ENCODE peak calls at places on chromosomes 7 and 10, in ten cellular contexts. One of them, this sample, is unnamed.

GRCh38 chr10:102646610-102647432 is 2.5 kb downstream of the TRIM8 start:
- DNase-seq in GM23248: peak; percentile 69
- DNase-seq in neural progenitor cell: peak; percentile 29
- DNase-seq in psoas muscle: peak; percentile 75
- DNase-seq in pancreas: peak; percentile 51
- DNase-seq in suprapubic skin: no peak
- DNase-seq in aorta: peak; percentile 79
- DNase-seq in kidney: peak; percentile 86
- DNase-seq in cardiac muscle cell: peak; percentile 58
- DNase-seq in esophagus squamous epithelium: no peak
- DNase-seq in this sample: peak; percentile 48

GRCh38 chr7:158318511-158318913 is 269.1 kb downstream of the PTPRN2 start:
- DNase-seq in GM23248: no peak
- DNase-seq in aorta: no peak
- DNase-seq in cardiac muscle cell: no peak
- DNase-seq in esophagus squamous epithelium: no peak
- DNase-seq in kidney: no peak
- DNase-seq in neural progenitor cell: peak; percentile 65
- DNase-seq in pancreas: no peak
- DNase-seq in psoas muscle: no peak
- DNase-seq in suprapubic skin: no peak
- DNase-seq in this sample: no peak

GRCh38 chr10:72259491-72260214 is 14.1 kb upstream of the DDIT4 start:
- DNase-seq in neural progenitor cell: no peak
- DNase-seq in esophagus squamous epithelium: no peak
- DNase-seq in pancreas: no peak
- DNase-seq in psoas muscle: no peak
- DNase-seq in aorta: no peak
- DNase-seq in GM23248: peak; percentile 70
- DNase-seq in kidney: no peak
- DNase-seq in cardiac muscle cell: peak; percentile 78
- DNase-seq in suprapubic skin: no peak
- DNase-seq in this sample: peak; percentile 75

GRCh38 chr7:24704311-24704710 is 53.0 kb downstream of the GSDME start:
- DNase-seq in GM23248: no peak
- DNase-seq in kidney: no peak
- DNase-seq in suprapubic skin: no peak
- DNase-seq in esophagus squamous epithelium: no peak
- DNase-seq in pancreas: no peak
- DNase-seq in neural progenitor cell: no peak
- DNase-seq in psoas muscle: peak; percentile 71
- DNase-seq in cardiac muscle cell: no peak
- DNase-seq in aorta: no peak
- DNase-seq in this sample: no peak

GRCh38 chr7:113371376-113372043 is 253.2 kb upstream of the SMIM30 start:
- DNase-seq in suprapubic skin: no peak
- DNase-seq in psoas muscle: no peak
- DNase-seq in cardiac muscle cell: no peak
- DNase-seq in esophagus squamous epithelium: no peak
- DNase-seq in kidney: no peak
- DNase-seq in aorta: no peak
- DNase-seq in pancreas: no peak
- DNase-seq in neural progenitor cell: no peak
- DNase-seq in GM23248: no peak
- DNase-seq in this sample: no peak

GRCh38 chr10:101778781-101779543 is 3.0 kb upstream of the FGF8 start:
- DNase-seq in neural progenitor cell: peak; percentile 91
- DNase-seq in GM23248: peak; percentile 60
- DNase-seq in esophagus squamous epithelium: no peak
- DNase-seq in suprapubic skin: peak; percentile 72
- DNase-seq in kidney: peak; percentile 74
- DNase-seq in psoas muscle: no peak
- DNase-seq in aorta: peak; percentile 79
- DNase-seq in cardiac muscle cell: peak; percentile 67
- DNase-seq in pancreas: peak; percentile 32
- DNase-seq in this sample: no peak

GRCh38 chr10:95341716-95342130 is 50.9 kb upstream of the PDLIM1 start:
- DNase-seq in cardiac muscle cell: peak; percentile 84
- DNase-seq in aorta: no peak
- DNase-seq in pancreas: no peak
- DNase-seq in suprapubic skin: no peak
- DNase-seq in GM23248: peak; percentile 29
- DNase-seq in psoas muscle: no peak
- DNase-seq in esophagus squamous epithelium: no peak
- DNase-seq in neural progenitor cell: no peak
- DNase-seq in kidney: no peak
- DNase-seq in this sample: peak; percentile 77

GRCh38 chr10:61332506-61332905 is 120.7 kb downstream of the TMEM26 start:
- DNase-seq in cardiac muscle cell: no peak
- DNase-seq in suprapubic skin: no peak
- DNase-seq in psoas muscle: no peak
- DNase-seq in pancreas: no peak
- DNase-seq in esophagus squamous epithelium: no peak
- DNase-seq in kidney: no peak
- DNase-seq in neural progenitor cell: no peak
- DNase-seq in GM23248: no peak
- DNase-seq in aorta: no peak
- DNase-seq in this sample: peak; percentile 15

GRCh38 chr10:27447540-27447939 is 56.6 kb upstream of the RAB18 start:
- DNase-seq in kidney: no peak
- DNase-seq in cardiac muscle cell: no peak
- DNase-seq in aorta: no peak
- DNase-seq in suprapubic skin: no peak
- DNase-seq in esophagus squamous epithelium: no peak
- DNase-seq in neural progenitor cell: no peak
- DNase-seq in psoas muscle: no peak
- DNase-seq in pancreas: no peak
- DNase-seq in GM23248: no peak
- DNase-seq in this sample: no peak

GRCh38 chr10:27449571-27449970 is 54.5 kb upstream of the RAB18 start:
- DNase-seq in pancreas: no peak
- DNase-seq in kidney: no peak
- DNase-seq in GM23248: no peak
- DNase-seq in aorta: no peak
- DNase-seq in cardiac muscle cell: no peak
- DNase-seq in suprapubic skin: no peak
- DNase-seq in neural progenitor cell: no peak
- DNase-seq in esophagus squamous epithelium: no peak
- DNase-seq in psoas muscle: no peak
- DNase-seq in this sample: no peak

GRCh38 chr10:27448926-27449325 is 55.2 kb upstream of the RAB18 start:
- DNase-seq in aorta: no peak
- DNase-seq in pancreas: no peak
- DNase-seq in esophagus squamous epithelium: no peak
- DNase-seq in kidney: no peak
- DNase-seq in cardiac muscle cell: peak; percentile 8
- DNase-seq in psoas muscle: no peak
- DNase-seq in neural progenitor cell: no peak
- DNase-seq in GM23248: peak; percentile 82
- DNase-seq in suprapubic skin: no peak
- DNase-seq in this sample: peak; percentile 9

GRCh38 chr10:27445070-27445469 is 59.0 kb upstream of the RAB18 start:
- DNase-seq in GM23248: no peak
- DNase-seq in pancreas: no peak
- DNase-seq in kidney: no peak
- DNase-seq in esophagus squamous epithelium: no peak
- DNase-seq in aorta: no peak
- DNase-seq in cardiac muscle cell: no peak
- DNase-seq in psoas muscle: no peak
- DNase-seq in neural progenitor cell: no peak
- DNase-seq in suprapubic skin: no peak
- DNase-seq in this sample: no peak

DNA sequence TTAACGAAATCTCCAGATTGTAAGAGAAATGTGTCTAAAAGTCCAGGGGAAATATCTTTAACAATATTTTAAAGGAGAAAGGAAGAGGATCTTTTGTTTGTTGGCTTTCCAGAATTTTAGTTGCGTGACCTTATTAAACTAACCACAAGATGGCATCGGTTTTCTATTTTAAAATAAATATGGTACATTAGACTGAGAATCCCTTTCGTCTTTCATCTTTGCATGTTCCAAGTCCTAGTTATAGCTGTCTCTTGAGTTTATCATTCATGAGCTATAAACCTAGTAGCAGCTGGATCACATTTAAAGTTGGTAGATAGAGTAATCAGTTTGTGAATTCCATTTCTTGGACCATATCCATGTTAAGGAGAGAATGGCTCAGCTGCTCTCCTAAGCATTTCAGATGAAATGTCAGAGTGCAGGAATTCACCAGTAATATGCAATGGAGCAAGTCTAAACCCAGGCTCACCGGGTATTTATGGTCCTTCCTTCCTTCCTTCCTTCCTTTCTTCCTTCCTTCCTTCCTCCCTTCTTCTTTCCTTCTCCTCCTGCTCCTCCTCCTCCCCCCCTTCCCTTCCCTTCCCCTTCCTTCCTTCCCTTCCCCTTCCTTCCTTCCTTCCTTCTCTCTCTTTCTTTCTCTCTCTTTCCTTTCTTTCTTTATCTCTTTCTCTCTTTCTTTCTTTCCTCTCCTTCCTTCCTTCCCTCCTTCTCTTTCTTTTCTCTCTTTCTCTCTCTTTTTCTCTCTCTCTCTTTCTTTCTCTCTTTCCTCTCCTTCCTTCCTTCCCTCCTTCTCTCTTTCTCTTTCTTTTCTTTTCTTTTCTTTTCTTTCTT is 57.8 kb upstream of the RAB18 start:
- DNase-seq in aorta: no peak
- DNase-seq in psoas muscle: no peak
- DNase-seq in esophagus squamous epithelium: no peak
- DNase-seq in neural progenitor cell: peak; percentile 34
- DNase-seq in kidney: no peak
- DNase-seq in GM23248: peak; percentile 71
- DNase-seq in suprapubic skin: no peak
- DNase-seq in pancreas: no peak
- DNase-seq in cardiac muscle cell: peak; percentile 52
- DNase-seq in this sample: peak; percentile 65
- H3K27ac ChIP-seq in aorta: no peak overlapping the region
- H3K27ac ChIP-seq in psoas muscle: no peak overlapping the region
- H3K27ac ChIP-seq in esophagus squamous epithelium: no peak overlapping the region
- H3K27ac ChIP-seq in neural progenitor cell: no peak overlapping the region
- H3K27ac ChIP-seq in kidney: no peak overlapping the region
- H3K27ac ChIP-seq in GM23248: no peak overlapping the region
- H3K27ac ChIP-seq in suprapubic skin: no peak overlapping the region
- H3K27ac ChIP-seq in pancreas: no peak overlapping the region
- H3K27ac ChIP-seq in cardiac muscle cell: no peak overlapping the region
- H3K27ac ChIP-seq in this sample: no peak overlapping the region

GRCh38 chr10:42827201-42827600 is 44.6 kb downstream of the BMS1 start:
- DNase-seq in GM23248: no peak
- DNase-seq in cardiac muscle cell: no peak
- DNase-seq in kidney: no peak
- DNase-seq in aorta: no peak
- DNase-seq in psoas muscle: no peak
- DNase-seq in neural progenitor cell: peak; percentile 66
- DNase-seq in suprapubic skin: no peak
- DNase-seq in esophagus squamous epithelium: no peak
- DNase-seq in pancreas: no peak
- DNase-seq in this sample: peak; percentile 9
- H3K36me3 ChIP-seq in GM23248: peaks cover 44% of the 10 kb centered on the region
- H3K36me3 ChIP-seq in cardiac muscle cell: peaks cover 33% of the 10 kb centered on the region
- H3K36me3 ChIP-seq in kidney: peaks cover 20% of the 10 kb centered on the region
- H3K36me3 ChIP-seq in aorta: no peaks in the 10 kb centered on the region
- H3K36me3 ChIP-seq in psoas muscle: peaks cover 2% of the 10 kb centered on the region
- H3K36me3 ChIP-seq in neural progenitor cell: peaks cover 11% of the 10 kb centered on the region
- H3K36me3 ChIP-seq in suprapubic skin: peaks cover 77% of the 10 kb centered on the region
- H3K36me3 ChIP-seq in esophagus squamous epithelium: peaks cover 98% of the 10 kb centered on the region
- H3K36me3 ChIP-seq in pancreas: no peaks in the 10 kb centered on the region
- H3K36me3 ChIP-seq in this sample: peaks cover 46% of the 10 kb centered on the region

GRCh38 chr10:76150139-76150885 is 718.9 kb downstream of the LRMDA start:
- DNase-seq in GM23248: peak; percentile 5
- DNase-seq in suprapubic skin: no peak
- DNase-seq in esophagus squamous epithelium: no peak
- DNase-seq in aorta: no peak
- DNase-seq in psoas muscle: no peak
- DNase-seq in pancreas: peak; percentile 39
- DNase-seq in cardiac muscle cell: peak; percentile 29
- DNase-seq in kidney: no peak
- DNase-seq in neural progenitor cell: peak; percentile 89
- DNase-seq in this sample: no peak

GRCh38 chr10:76152186-76152585 is 720.8 kb downstream of the LRMDA start:
- DNase-seq in GM23248: no peak
- DNase-seq in pancreas: no peak
- DNase-seq in aorta: no peak
- DNase-seq in kidney: no peak
- DNase-seq in psoas muscle: no peak
- DNase-seq in esophagus squamous epithelium: no peak
- DNase-seq in suprapubic skin: no peak
- DNase-seq in cardiac muscle cell: no peak
- DNase-seq in neural progenitor cell: no peak
- DNase-seq in this sample: no peak

GRCh38 chr10:76149602-76150138 is 718.2 kb downstream of the LRMDA start:
- DNase-seq in pancreas: no peak
- DNase-seq in esophagus squamous epithelium: no peak
- DNase-seq in kidney: no peak
- DNase-seq in aorta: no peak
- DNase-seq in GM23248: no peak
- DNase-seq in cardiac muscle cell: no peak
- DNase-seq in suprapubic skin: no peak
- DNase-seq in neural progenitor cell: no peak
- DNase-seq in psoas muscle: no peak
- DNase-seq in this sample: no peak

GRCh38 chr10:76149182-76149581 is 717.8 kb downstream of the LRMDA start:
- DNase-seq in neural progenitor cell: no peak
- DNase-seq in kidney: no peak
- DNase-seq in esophagus squamous epithelium: no peak
- DNase-seq in pancreas: no peak
- DNase-seq in psoas muscle: no peak
- DNase-seq in aorta: no peak
- DNase-seq in GM23248: peak; percentile 66
- DNase-seq in cardiac muscle cell: no peak
- DNase-seq in suprapubic skin: no peak
- DNase-seq in this sample: no peak

GRCh38 chr10:76150886-76151288 is 719.5 kb downstream of the LRMDA start:
- DNase-seq in suprapubic skin: no peak
- DNase-seq in pancreas: peak; percentile 12
- DNase-seq in aorta: no peak
- DNase-seq in neural progenitor cell: no peak
- DNase-seq in GM23248: no peak
- DNase-seq in esophagus squamous epithelium: no peak
- DNase-seq in psoas muscle: no peak
- DNase-seq in kidney: no peak
- DNase-seq in cardiac muscle cell: no peak
- DNase-seq in this sample: no peak
- H3K27ac ChIP-seq in suprapubic skin: no peak overlapping the region
- H3K27ac ChIP-seq in pancreas: peak overlapping the region; percentile 66
- H3K27ac ChIP-seq in aorta: peak overlapping the region; percentile 36
- H3K27ac ChIP-seq in neural progenitor cell: peak overlapping the region; percentile 96
- H3K27ac ChIP-seq in GM23248: no peak overlapping the region
- H3K27ac ChIP-seq in esophagus squamous epithelium: peak overlapping the region; percentile 43
- H3K27ac ChIP-seq in psoas muscle: no peak overlapping the region
- H3K27ac ChIP-seq in kidney: peak overlapping the region; percentile 20
- H3K27ac ChIP-seq in cardiac muscle cell: peak overlapping the region; percentile 68
- H3K27ac ChIP-seq in this sample: no peak overlapping the region

DNA sequence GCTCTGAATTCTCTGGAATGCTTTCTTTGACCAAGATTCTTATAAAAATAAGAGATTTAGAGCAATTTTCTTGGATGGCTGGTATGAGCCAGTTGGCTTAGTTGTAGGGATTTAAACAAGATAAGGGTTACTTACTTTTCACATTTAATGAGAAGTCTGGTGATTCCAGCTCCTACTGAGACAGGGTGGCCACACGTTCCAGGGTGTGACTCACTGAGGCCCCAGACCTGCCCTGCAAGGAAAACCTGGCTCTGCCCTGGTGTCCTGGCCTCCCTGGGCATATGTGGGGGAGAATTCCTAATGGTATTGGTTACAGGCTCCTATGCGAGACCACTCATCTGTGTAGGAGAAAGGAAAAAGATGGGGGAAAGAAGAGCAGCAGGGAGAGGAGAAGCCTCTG is 139.7 kb downstream of the EGFR start:
- DNase-seq in pancreas: no peak
- DNase-seq in suprapubic skin: no peak
- DNase-seq in esophagus squamous epithelium: no peak
- DNase-seq in psoas muscle: no peak
- DNase-seq in neural progenitor cell: no peak
- DNase-seq in GM23248: peak; percentile 54
- DNase-seq in cardiac muscle cell: no peak
- DNase-seq in kidney: no peak
- DNase-seq in aorta: no peak
- DNase-seq in this sample: no peak
- H3K36me3 ChIP-seq in pancreas: no peaks in the 10 kb centered on the region
- H3K36me3 ChIP-seq in suprapubic skin: peaks cover 95% of the 10 kb centered on the region
- H3K36me3 ChIP-seq in esophagus squamous epithelium: peaks cover 100% of the 10 kb centered on the region
- H3K36me3 ChIP-seq in psoas muscle: no peaks in the 10 kb centered on the region
- H3K36me3 ChIP-seq in neural progenitor cell: no peaks in the 10 kb centered on the region
- H3K36me3 ChIP-seq in GM23248: peaks cover 51% of the 10 kb centered on the region
- H3K36me3 ChIP-seq in cardiac muscle cell: no peaks in the 10 kb centered on the region
- H3K36me3 ChIP-seq in kidney: peaks cover 32% of the 10 kb centered on the region
- H3K36me3 ChIP-seq in aorta: no peaks in the 10 kb centered on the region
- H3K36me3 ChIP-seq in this sample: no peaks in the 10 kb centered on the region